ENCODE peak calls at places on chromosomes 16 and 17, in six cellular contexts. One of them, this sample, is unnamed.

GRCh38 chr16:30839523-30840227 is 52.7 kb upstream of the ZNF629 start:
- DNase-seq in PC-3: no peak
- DNase-seq in neuronal stem cell: no peak
- DNase-seq in neural progenitor cell: peak
- DNase-seq in fibroblast of lung: no peak
- DNase-seq in H9: no peak
- DNase-seq in this sample: no peak

GRCh38 chr17:5282639-5283217 is 644 bp downstream of the RABEP1 start:
- DNase-seq in neural progenitor cell: no peak
- DNase-seq in fibroblast of lung: peak
- DNase-seq in H9: no peak
- DNase-seq in neuronal stem cell: no peak
- DNase-seq in PC-3: no peak
- DNase-seq in this sample: peak

GRCh38 chr17:81196505-81197408 is 26.0 kb downstream of the CEP131 start:
- DNase-seq in PC-3: no peak
- DNase-seq in neural progenitor cell: no peak
- DNase-seq in neuronal stem cell: no peak
- DNase-seq in H9: no peak
- DNase-seq in fibroblast of lung: no peak
- DNase-seq in this sample: no peak

GRCh38 chr17:69511244-69511643 is 96.7 kb downstream of the MAP2K6 start:
- DNase-seq in neural progenitor cell: peak
- DNase-seq in neuronal stem cell: no peak
- DNase-seq in PC-3: no peak
- DNase-seq in fibroblast of lung: no peak
- DNase-seq in H9: no peak
- DNase-seq in this sample: no peak

GRCh38 chr16:57377080-57377841 is 5.0 kb downstream of the CX3CL1 start:
- DNase-seq in PC-3: peak
- DNase-seq in fibroblast of lung: no peak
- DNase-seq in neural progenitor cell: no peak
- DNase-seq in neuronal stem cell: no peak
- DNase-seq in H9: peak
- DNase-seq in this sample: no peak

GRCh38 chr16:85347213-85347591 is 234.9 kb upstream of the CIBAR2 start:
- DNase-seq in H9: peak
- DNase-seq in neuronal stem cell: no peak
- DNase-seq in fibroblast of lung: no peak
- DNase-seq in PC-3: no peak
- DNase-seq in neural progenitor cell: peak
- DNase-seq in this sample: peak

GRCh38 chr16:27174798-27175197 is 28.5 kb upstream of the KDM8 start:
- DNase-seq in fibroblast of lung: peak
- DNase-seq in H9: no peak
- DNase-seq in neural progenitor cell: no peak
- DNase-seq in PC-3: peak
- DNase-seq in neuronal stem cell: no peak
- DNase-seq in this sample: peak

GRCh38 chr16:2341456-2342447 is 1.2 kb upstream of the ABCA3 start:
- DNase-seq in H9: peak
- DNase-seq in neuronal stem cell: no peak
- DNase-seq in PC-3: no peak
- DNase-seq in neural progenitor cell: peak
- DNase-seq in fibroblast of lung: no peak
- DNase-seq in this sample: no peak

GRCh38 chr17:47636273-47637030 is 13.3 kb upstream of the KPNB1 start:
- DNase-seq in neural progenitor cell: no peak
- DNase-seq in neuronal stem cell: no peak
- DNase-seq in PC-3: no peak
- DNase-seq in H9: no peak
- DNase-seq in fibroblast of lung: no peak
- DNase-seq in this sample: no peak

GRCh38 chr16:73505178-73505968 is 457.4 kb upstream of the ZFHX3 start:
- DNase-seq in H9: no peak
- DNase-seq in neuronal stem cell: no peak
- DNase-seq in fibroblast of lung: no peak
- DNase-seq in neural progenitor cell: no peak
- DNase-seq in PC-3: no peak
- DNase-seq in this sample: no peak

GRCh38 chr17:75827291-75828050 is 16.7 kb downstream of the UNC13D start:
- DNase-seq in neural progenitor cell: peak
- DNase-seq in neuronal stem cell: peak
- DNase-seq in H9: peak
- DNase-seq in PC-3: peak
- DNase-seq in fibroblast of lung: peak
- DNase-seq in this sample: peak

GRCh38 chr17:62818491-62818890 is 10.4 kb upstream of the MARCHF10 start:
- DNase-seq in PC-3: no peak
- DNase-seq in H9: no peak
- DNase-seq in neural progenitor cell: no peak
- DNase-seq in neuronal stem cell: no peak
- DNase-seq in fibroblast of lung: no peak
- DNase-seq in this sample: no peak

GRCh38 chr17:62822080-62822904 is 14.2 kb upstream of the MARCHF10 start:
- DNase-seq in neuronal stem cell: no peak
- DNase-seq in neural progenitor cell: no peak
- DNase-seq in PC-3: no peak
- DNase-seq in H9: no peak
- DNase-seq in fibroblast of lung: peak
- DNase-seq in this sample: no peak

GRCh38 chr17:62821213-62822079 is 13.3 kb upstream of the MARCHF10 start:
- DNase-seq in fibroblast of lung: peak
- DNase-seq in neural progenitor cell: no peak
- DNase-seq in PC-3: no peak
- DNase-seq in H9: no peak
- DNase-seq in neuronal stem cell: no peak
- DNase-seq in this sample: no peak

GRCh38 chr17:62816282-62816839 is 8.2 kb upstream of the MARCHF10 start:
- DNase-seq in neuronal stem cell: no peak
- DNase-seq in fibroblast of lung: peak
- DNase-seq in H9: no peak
- DNase-seq in neural progenitor cell: no peak
- DNase-seq in PC-3: no peak
- DNase-seq in this sample: no peak

GRCh38 chr17:62819511-62820221 is 11.6 kb upstream of the MARCHF10 start:
- DNase-seq in neuronal stem cell: peak
- DNase-seq in PC-3: peak
- DNase-seq in H9: peak
- DNase-seq in neural progenitor cell: peak
- DNase-seq in fibroblast of lung: peak
- DNase-seq in this sample: peak
- H3K9ac ChIP-seq in neuronal stem cell: no peak
- H3K9ac ChIP-seq in PC-3: peak
- H3K9ac ChIP-seq in H9: no peak
- H3K9ac ChIP-seq in neural progenitor cell: no peak
- H3K9ac ChIP-seq in fibroblast of lung: peak
- H3K9ac ChIP-seq in this sample: peak

GRCh38 chr17:7222093-7222971 is 2.6 kb downstream of the ACADVL start:
- DNase-seq in neural progenitor cell: no peak
- DNase-seq in PC-3: no peak
- DNase-seq in neuronal stem cell: no peak
- DNase-seq in fibroblast of lung: no peak
- DNase-seq in H9: peak
- DNase-seq in this sample: no peak

GRCh38 chr17:7220593-7221280 is 999 bp downstream of the ACADVL start:
- DNase-seq in neuronal stem cell: no peak
- DNase-seq in fibroblast of lung: peak
- DNase-seq in H9: peak
- DNase-seq in neural progenitor cell: peak
- DNase-seq in PC-3: peak
- DNase-seq in this sample: peak

GRCh38 chr17:7219812-7220592 is at the start of the genes ACADVL and DLG4:
- DNase-seq in neural progenitor cell: peak
- DNase-seq in fibroblast of lung: peak
- DNase-seq in PC-3: peak
- DNase-seq in H9: peak
- DNase-seq in neuronal stem cell: peak
- DNase-seq in this sample: peak

GRCh38 chr17:7222972-7223292 is 3.2 kb downstream of the ACADVL start:
- DNase-seq in PC-3: no peak
- DNase-seq in neuronal stem cell: no peak
- DNase-seq in fibroblast of lung: no peak
- DNase-seq in neural progenitor cell: no peak
- DNase-seq in H9: peak
- DNase-seq in this sample: no peak

DNA sequence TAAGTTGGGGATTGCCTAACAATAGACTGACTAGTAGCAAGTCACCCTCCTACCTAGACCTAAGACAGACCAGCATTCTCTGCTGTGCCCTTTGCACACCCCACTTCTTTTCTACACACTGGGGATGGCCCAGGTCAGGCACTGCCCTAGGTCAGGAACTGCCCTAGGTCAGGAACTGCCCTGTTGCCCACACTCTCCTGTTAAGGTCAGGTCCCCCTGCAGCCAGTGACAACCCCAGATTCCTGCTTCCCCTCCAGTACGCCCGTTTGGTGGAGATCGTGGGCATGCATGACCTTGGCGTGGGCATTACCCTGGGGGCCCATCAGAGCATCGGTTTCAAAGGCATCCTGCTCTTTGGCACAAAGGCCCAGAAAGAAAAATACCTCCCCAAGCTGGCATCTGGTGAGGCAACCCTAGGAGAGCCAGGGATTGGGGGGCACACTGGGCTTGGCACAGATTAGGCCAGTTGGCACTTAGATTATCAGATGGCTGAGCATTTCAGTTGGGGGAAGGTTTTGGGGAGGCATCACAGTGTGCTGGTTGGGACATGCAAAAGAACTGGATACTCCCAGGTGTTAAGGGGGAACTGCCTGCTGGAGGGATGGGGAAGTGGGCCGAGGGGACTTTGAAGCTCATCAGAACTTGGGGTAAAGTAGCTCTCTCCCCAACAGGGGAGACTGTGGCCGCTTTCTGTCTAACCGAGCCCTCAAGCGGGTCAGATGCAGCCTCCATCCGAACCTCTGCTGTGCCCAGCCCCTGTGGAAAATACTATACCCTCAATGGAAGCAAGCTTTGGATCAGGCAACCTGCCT is 1.7 kb downstream of the ACADVL start:
- DNase-seq in neural progenitor cell: no peak
- DNase-seq in neuronal stem cell: no peak
- DNase-seq in PC-3: no peak
- DNase-seq in H9: peak
- DNase-seq in fibroblast of lung: no peak
- DNase-seq in this sample: no peak
- H3K4me2 ChIP-seq in neural progenitor cell: peak
- H3K4me2 ChIP-seq in neuronal stem cell: no peak
- H3K4me2 ChIP-seq in PC-3: peak
- H3K4me2 ChIP-seq in H9: no peak
- H3K4me2 ChIP-seq in fibroblast of lung: peak
- H3K4me2 ChIP-seq in this sample: peak

DNA sequence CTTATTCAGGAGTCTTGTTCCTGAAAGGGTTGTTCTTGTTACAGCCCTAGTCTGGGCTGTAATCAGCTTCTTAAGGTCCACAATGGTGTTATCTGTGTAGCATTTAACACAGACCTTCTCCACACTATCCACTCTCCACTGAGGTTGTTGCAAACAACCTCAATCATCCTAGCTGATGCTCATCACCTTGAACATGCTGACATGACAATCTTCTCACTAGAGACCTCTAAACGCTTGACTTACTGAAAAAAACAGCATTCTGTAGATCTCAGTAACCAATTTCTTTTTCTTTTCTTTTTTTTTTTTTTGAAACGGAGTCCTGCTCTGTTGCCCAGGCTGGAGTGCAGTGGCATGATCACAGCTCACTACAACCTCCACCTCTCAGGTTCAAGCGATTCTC is 3.6 kb downstream of the TNFRSF17 start:
- DNase-seq in fibroblast of lung: no peak
- DNase-seq in PC-3: no peak
- DNase-seq in H9: no peak
- DNase-seq in neural progenitor cell: no peak
- DNase-seq in neuronal stem cell: no peak
- DNase-seq in this sample: no peak
- H3K9ac ChIP-seq in fibroblast of lung: no peak
- H3K9ac ChIP-seq in PC-3: no peak
- H3K9ac ChIP-seq in H9: no peak
- H3K9ac ChIP-seq in neural progenitor cell: no peak
- H3K9ac ChIP-seq in neuronal stem cell: no peak
- H3K9ac ChIP-seq in this sample: no peak

DNA sequence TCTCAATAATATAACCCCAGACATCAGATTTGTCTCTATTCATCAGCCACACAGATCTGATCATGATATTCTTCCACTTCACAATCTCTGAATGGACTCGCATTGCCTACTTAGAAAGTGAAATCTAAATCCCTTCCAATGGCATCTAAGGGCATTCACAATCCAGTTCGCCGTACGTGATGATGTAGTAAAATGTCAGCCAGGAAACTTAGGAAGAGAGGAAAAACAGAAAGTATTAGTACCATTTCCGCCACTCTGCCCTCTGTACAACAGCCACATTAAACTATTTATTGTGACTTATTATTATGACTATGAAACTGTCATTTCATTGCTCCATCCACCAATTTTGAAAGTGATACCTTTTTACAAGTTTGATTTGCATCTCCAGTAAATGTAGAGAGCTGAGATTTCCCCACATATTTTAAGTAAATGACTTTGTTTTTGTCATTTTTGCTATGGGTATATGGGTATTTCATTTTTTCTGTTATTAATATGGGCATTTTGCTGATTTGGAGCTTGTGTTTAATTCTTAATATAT is 69.4 kb upstream of the SMIM36 start:
- DNase-seq in neuronal stem cell: no peak
- DNase-seq in H9: no peak
- DNase-seq in neural progenitor cell: no peak
- DNase-seq in PC-3: no peak
- DNase-seq in fibroblast of lung: no peak
- DNase-seq in this sample: no peak
- H3K4me2 ChIP-seq in neuronal stem cell: no peak
- H3K4me2 ChIP-seq in H9: no peak
- H3K4me2 ChIP-seq in neural progenitor cell: no peak
- H3K4me2 ChIP-seq in PC-3: no peak
- H3K4me2 ChIP-seq in fibroblast of lung: no peak
- H3K4me2 ChIP-seq in this sample: no peak

GRCh38 chr17:10117581-10118001 is 80.8 kb downstream of the GAS7 start:
- DNase-seq in H9: no peak
- DNase-seq in PC-3: no peak
- DNase-seq in fibroblast of lung: no peak
- DNase-seq in neuronal stem cell: no peak
- DNase-seq in neural progenitor cell: no peak
- DNase-seq in this sample: no peak
- H3K9ac ChIP-seq in H9: no peak
- H3K9ac ChIP-seq in PC-3: no peak
- H3K9ac ChIP-seq in fibroblast of lung: no peak
- H3K9ac ChIP-seq in neuronal stem cell: no peak
- H3K9ac ChIP-seq in neural progenitor cell: no peak
- H3K9ac ChIP-seq in this sample: no peak

DNA sequence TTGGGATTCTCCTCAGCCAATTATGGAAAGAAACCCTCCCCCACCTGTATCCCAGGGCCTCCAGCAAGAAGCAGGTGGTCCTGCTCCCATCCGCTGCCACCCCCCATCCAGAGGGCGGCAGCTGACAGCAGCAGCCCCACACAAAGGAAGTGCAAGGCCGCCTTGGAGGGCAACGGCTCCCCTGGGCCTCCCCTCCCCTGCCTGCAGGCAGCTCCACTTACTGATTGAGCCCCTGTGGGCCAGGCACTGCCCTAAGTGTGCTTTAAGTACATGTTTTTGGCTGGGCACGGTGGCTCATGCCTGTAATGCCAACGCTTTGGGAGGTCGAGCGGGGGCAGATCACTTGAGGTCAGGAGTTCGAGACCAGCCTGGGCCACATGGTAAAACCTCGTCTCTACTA is 257.6 kb downstream of the PARN start:
- DNase-seq in neuronal stem cell: no peak
- DNase-seq in PC-3: no peak
- DNase-seq in neural progenitor cell: peak
- DNase-seq in H9: no peak
- DNase-seq in fibroblast of lung: no peak
- DNase-seq in this sample: no peak
- H3K4me2 ChIP-seq in neuronal stem cell: no peak
- H3K4me2 ChIP-seq in PC-3: no peak
- H3K4me2 ChIP-seq in neural progenitor cell: no peak
- H3K4me2 ChIP-seq in H9: no peak
- H3K4me2 ChIP-seq in fibroblast of lung: no peak
- H3K4me2 ChIP-seq in this sample: no peak

This sample was measured in GM23248.